ENCODE peak calls at places on chromosome 12, in seven cellular contexts. S is neural progenitor cell; N is astrocyte; P is NAMALWA; R is sciatic nerve; L is CD4-positive, alpha-beta memory T cell; E is B cell. A is an unnamed sample.

GRCh38 chr12:109488051-109488665 is 10.7 kb downstream of the UBE3B start:
- DNase-seq in S (no peak), R (no peak), L (no peak), N (no peak), P (no peak), E (no peak), A (no peak)

GRCh38 chr12:32501835-32502333 is 102.5 kb downstream of the FGD4 start:
- DNase-seq in L (no peak), R (no peak), P (no peak), N (peak), S (peak), E (no peak), A (peak)

GRCh38 chr12:3293013-3293412 is 198.0 kb upstream of the PRMT8 start:
- DNase-seq in L (no peak), E (no peak), P (no peak), R (no peak), S (no peak), N (no peak), A (no peak)

GRCh38 chr12:72476301-72476700 is 204.1 kb downstream of the TRHDE start:
- DNase-seq in P (no peak), L (no peak), N (no peak), S (no peak), R (no peak), E (no peak), A (no peak)

GRCh38 chr12:118432812-118433540 is 56.6 kb downstream of the SUDS3 start:
- DNase-seq in S (no peak), N (no peak), E (no peak), R (no peak), P (no peak), L (no peak), A (no peak)

GRCh38 chr12:104689630-104690029 is 232.9 kb downstream of the CHST11 start:
- DNase-seq in E (no peak), R (no peak), P (no peak), N (no peak), L (no peak), S (no peak), A (no peak)

GRCh38 chr12:4648099-4648498 is 752 bp downstream of the AKAP3 start:
- DNase-seq in E (peak), N (no peak), L (no peak), R (no peak), S (no peak), P (peak), A (no peak)

GRCh38 chr12:5489760-5490432 is 58.0 kb downstream of the NTF3 start:
- DNase-seq in E (no peak), S (no peak), R (no peak), L (no peak), P (no peak), N (no peak), A (no peak)

GRCh38 chr12:4824415-4824814 is 85.3 kb upstream of the KCNA1 start:
- DNase-seq in P (no peak), S (no peak), N (peak), R (no peak), L (no peak), E (no peak), A (no peak)

GRCh38 chr12:75658826-75659823 is 147.7 kb upstream of the KRR1 start:
- DNase-seq in L (no peak), S (no peak), E (no peak), P (no peak), N (peak), R (no peak), A (peak)

GRCh38 chr12:107570721-107571120 is 114.9 kb upstream of the PWP1 start:
- DNase-seq in L (no peak), S (no peak), P (no peak), N (peak), R (no peak), E (no peak), A (no peak)

GRCh38 chr12:26691234-26691970 is 141.6 kb downstream of the ITPR2 start:
- DNase-seq in R (no peak), S (peak), P (no peak), N (peak), E (no peak), L (no peak), A (peak)

GRCh38 chr12:15372313-15372712 is 50.0 kb downstream of the PTPRO start:
- DNase-seq in E (no peak), S (no peak), N (no peak), L (no peak), P (no peak), R (no peak), A (no peak)

GRCh38 chr12:19908825-19909224 is 459.5 kb upstream of the PDE3A start:
- DNase-seq in S (no peak), L (no peak), P (peak), N (no peak), R (no peak), E (no peak), A (no peak)

GRCh38 chr12:4148418-4149056 is 125.0 kb upstream of the CCND2 start:
- DNase-seq in L (peak), R (peak), P (peak), S (no peak), N (no peak), E (peak), A (no peak)

GRCh38 chr12:69284131-69284530 is 44.8 kb downstream of the CPSF6 start:
- DNase-seq in E (peak), L (peak), P (no peak), S (peak), R (peak), N (peak), A (peak)

GRCh38 chr12:73226585-73226984 is 954.4 kb downstream of the TRHDE start:
- DNase-seq in N (no peak), E (no peak), R (no peak), L (no peak), S (no peak), P (no peak), A (no peak)

GRCh38 chr12:50619610-50619958 is 114.8 kb downstream of the DIP2B start:
- DNase-seq in N (no peak), R (no peak), L (no peak), S (no peak), P (no peak), E (no peak), A (no peak)

GRCh38 chr12:69388371-69388770 is 28.8 kb downstream of the YEATS4 start:
- DNase-seq in P (peak), S (no peak), N (peak), L (no peak), E (peak), R (no peak), A (no peak)

GRCh38 chr12:130482448-130482847 is 144.8 kb downstream of the PIWIL1 start:
- DNase-seq in L (no peak), R (no peak), E (no peak), S (peak), N (no peak), P (no peak), A (no peak)

GRCh38 chr12:14999421-15000047 is 26.7 kb downstream of the PDE6H start:
- DNase-seq in P (no peak), S (no peak), N (peak), R (no peak), L (no peak), E (no peak), A (no peak)

GRCh38 chr12:26633591-26634210 is 199.3 kb downstream of the ITPR2 start:
- DNase-seq in E (no peak), L (no peak), R (no peak), P (no peak), N (peak), S (no peak), A (no peak)

GRCh38 chr12:65818454-65819382 is 5.6 kb upstream of the HMGA2 start:
- DNase-seq in P (no peak), N (peak), E (no peak), R (no peak), L (no peak), S (no peak), A (no peak)

GRCh38 chr12:14396071-14396470 is 30.6 kb downstream of the ATF7IP start:
- DNase-seq in N (no peak), R (no peak), P (no peak), S (no peak), E (peak), L (peak), A (no peak)

GRCh38 chr12:49673446-49674317 is 33.5 kb downstream of the FMNL3 start:
- DNase-seq in R (peak), L (no peak), P (no peak), S (peak), E (no peak), N (peak), A (peak)

GRCh38 chr12:69459477-69459876 is 10.7 kb upstream of the FRS2 start:
- DNase-seq in N (no peak), L (no peak), P (no peak), E (no peak), R (no peak), S (no peak), A (no peak)

GRCh38 chr12:114692558-114693531 is 8.9 kb upstream of the TBX3 start:
- DNase-seq in P (no peak), S (peak), L (no peak), R (no peak), N (no peak), E (no peak), A (no peak)

GRCh38 chr12:11543513-11544168 is 105.8 kb upstream of the ETV6 start:
- DNase-seq in N (no peak), R (no peak), L (no peak), P (no peak), E (no peak), S (no peak), A (no peak)

GRCh38 chr12:25386823-25387134 is 136.1 kb upstream of the KRAS start:
- DNase-seq in S (no peak), L (no peak), N (no peak), E (no peak), P (no peak), R (no peak), A (no peak)

GRCh38 chr12:63008372-63008771 is 73.4 kb upstream of the PPM1H start:
- DNase-seq in S (no peak), L (no peak), P (no peak), R (no peak), N (no peak), E (no peak), A (no peak)

GRCh38 chr12:130521375-130522124 is 183.9 kb downstream of the PIWIL1 start:
- DNase-seq in P (no peak), R (no peak), E (no peak), N (no peak), L (no peak), S (peak), A (no peak)

GRCh38 chr12:57918182-57918581 is 23.2 kb upstream of the ATP23 start:
- DNase-seq in P (no peak), R (no peak), S (no peak), E (no peak), N (no peak), L (no peak), A (no peak)

A was measured in nucleus accumbens.